ENCODE peak calls at places on chromosomes 13 and 19, in five cellular contexts. W is CD4-positive, alpha-beta memory T cell; D is AG04450; O is psoas muscle; L is A549. A is an unnamed sample. For H3K9me3, the result is how much of the 10 kb centered on the place peaks cover.

GRCh38 chr13:40485611-40486517 is 180.6 kb downstream of the FOXO1 start:
- DNase-seq in W (peak), D (no peak), O (no peak), L (no peak), A (no peak)

GRCh38 chr13:43298799-43299198 is 275.4 kb downstream of the DNAJC15 start:
- DNase-seq in W (no peak), D (no peak), O (no peak), L (no peak), A (no peak)

GRCh38 chr13:112756967-112757758 is 67.3 kb downstream of the ATP11A start:
- DNase-seq in W (no peak), D (no peak), O (peak), L (no peak), A (no peak)

GRCh38 chr19:54105796-54106195 is 3.1 kb downstream of the NDUFA3 start:
- DNase-seq in W (no peak), D (no peak), O (no peak), L (no peak), A (no peak)

GRCh38 chr13:40665754-40666057 is 735 bp downstream of the FOXO1 start:
- DNase-seq in W (peak), D (no peak), O (no peak), L (no peak), A (no peak)

GRCh38 chr13:27504126-27504525 is 53.8 kb upstream of the MTIF3 start:
- DNase-seq in W (no peak), D (no peak), O (no peak), L (no peak), A (no peak)

GRCh38 chr13:24727731-24728601 is 36.0 kb upstream of the RNF17 start:
- DNase-seq in W (peak), D (peak), O (no peak), L (peak), A (peak)

GRCh38 chr13:110109910-110110309 is 197.0 kb downstream of the COL4A1 start:
- DNase-seq in W (no peak), D (peak), O (peak), L (no peak), A (no peak)

GRCh38 chr13:60147361-60147760 is 16.4 kb downstream of the DIAPH3 start:
- DNase-seq in W (no peak), D (no peak), O (no peak), L (no peak), A (no peak)

GRCh38 chr19:46721269-46722003 is 4.5 kb upstream of the PRKD2 start:
- DNase-seq in W (no peak), D (no peak), O (no peak), L (no peak), A (no peak)

GRCh38 chr19:17950310-17951150 is 16.4 kb upstream of the KCNN1 start:
- DNase-seq in W (peak), D (no peak), O (no peak), L (no peak), A (no peak)

GRCh38 chr13:92656103-92656502 is 570.5 kb upstream of the GPC6 start:
- DNase-seq in W (no peak), D (no peak), O (no peak), L (no peak), A (no peak)

GRCh38 chr19:11446652-11447301 is 11.3 kb downstream of the PRKCSH start:
- DNase-seq in W (peak), D (no peak), O (peak), L (peak), A (no peak)

GRCh38 chr13:25980255-25980654 is 71.6 kb downstream of the SHISA2 start:
- DNase-seq in W (no peak), D (no peak), O (no peak), L (peak), A (no peak)

GRCh38 chr19:5152767-5153532 is 184.0 kb downstream of the KDM4B start:
- DNase-seq in W (no peak), D (no peak), O (no peak), L (no peak), A (no peak)

GRCh38 chr19:50836543-50837195 is 3.3 kb upstream of the KLK15 start:
- DNase-seq in W (no peak), D (no peak), O (peak), L (no peak), A (no peak)

GRCh38 chr13:77511552-77511951 is 24.0 kb upstream of the SCEL start:
- DNase-seq in W (no peak), D (no peak), O (no peak), L (peak), A (no peak)

GRCh38 chr13:27374650-27375049 is 49.8 kb upstream of the GTF3A start:
- DNase-seq in W (peak), D (peak), O (peak), L (peak), A (peak)

GRCh38 chr19:29775575-29775900 is 36.3 kb upstream of the CCNE1 start:
- DNase-seq in W (no peak), D (no peak), O (no peak), L (no peak), A (no peak)

GRCh38 chr13:94660695-94661324 is 51.5 kb downstream of the SOX21 start:
- DNase-seq in W (no peak), D (no peak), O (no peak), L (peak), A (no peak)

DNA sequence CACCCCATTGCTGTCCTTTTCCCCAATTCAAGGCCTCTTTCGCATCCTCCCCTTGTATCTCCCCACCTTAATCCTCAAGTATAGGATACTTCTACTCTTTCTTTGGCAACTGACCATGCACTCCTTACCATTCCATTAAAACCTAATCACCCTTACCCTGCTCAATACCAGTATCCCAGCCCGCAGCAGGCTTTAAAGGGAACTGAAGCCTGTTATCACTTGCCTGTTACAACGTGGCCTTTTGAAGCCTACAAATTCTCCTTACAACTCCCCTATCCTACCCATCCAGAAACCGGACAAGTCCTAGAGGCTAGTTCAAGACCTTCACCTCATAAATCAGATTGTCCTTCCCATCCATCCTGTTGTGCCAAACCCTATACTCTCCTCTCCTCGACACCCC is 16.2 kb upstream of the OR10H1 start:
- DNase-seq in W (no peak), D (no peak), O (no peak), L (no peak), A (no peak)
- H3K9me3 ChIP-seq in W (under half), D (under half), O (under half), L (under half), A (under half)

GRCh38 chr13:49220856-49221614 is 897 bp downstream of the MLNR start:
- DNase-seq in W (no peak), D (no peak), O (no peak), L (no peak), A (no peak)

GRCh38 chr13:49218493-49219051 is 1.6 kb upstream of the MLNR start:
- DNase-seq in W (no peak), D (no peak), O (no peak), L (no peak), A (no peak)

GRCh38 chr13:49219647-49220034 is 497 bp upstream of the MLNR start:
- DNase-seq in W (no peak), D (no peak), O (no peak), L (no peak), A (no peak)

GRCh38 chr13:49217962-49218492 is 2.1 kb upstream of the MLNR start:
- DNase-seq in W (no peak), D (no peak), O (no peak), L (no peak), A (no peak)

GRCh38 chr13:49220035-49220855 is at the start of gene MLNR:
- DNase-seq in W (peak), D (no peak), O (peak), L (peak), A (no peak)
- H3K9me3 ChIP-seq in W (under half), D (under half), O (under half), L (under half), A (under half)

GRCh38 chr19:21047712-21048111 is 27.3 kb downstream of the ZNF430 start:
- DNase-seq in W (no peak), D (no peak), O (no peak), L (no peak), A (no peak)
- H3K9me3 ChIP-seq in W (under half), D (under half), O (under half), L (under half), A (under half)

DNA sequence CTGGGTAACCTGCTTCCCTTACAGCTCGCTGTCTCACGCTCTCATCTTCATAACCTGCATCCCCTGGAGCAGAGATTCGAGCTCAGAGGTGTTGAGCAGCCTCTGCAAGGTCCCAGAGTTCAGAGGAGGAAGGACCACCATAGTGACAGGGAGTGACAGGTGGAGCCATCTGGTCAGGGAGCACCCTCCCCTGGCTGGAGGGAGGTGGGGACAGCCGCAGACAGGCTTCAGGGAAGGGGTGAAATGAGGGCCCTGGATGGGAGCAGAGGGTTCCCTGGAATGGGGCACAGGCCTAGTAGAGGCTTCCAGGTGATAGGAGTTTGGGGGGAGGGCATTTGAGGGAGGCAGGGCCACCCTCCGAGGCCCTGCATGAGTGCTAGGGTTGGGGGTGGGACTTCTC is 82.1 kb downstream of the ZNF429 start:
- DNase-seq in W (no peak), D (no peak), O (peak), L (no peak), A (no peak)
- H3K9me3 ChIP-seq in W (under half), D (half or more), O (under half), L (under half), A (under half)

GRCh38 chr19:52112624-52113023 is 17.1 kb upstream of the ZNF841 start:
- DNase-seq in W (no peak), D (no peak), O (no peak), L (no peak), A (no peak)
- H3K9me3 ChIP-seq in W (under half), D (under half), O (half or more), L (half or more), A (half or more)

GRCh38 chr19:57623091-57623490 is 9.0 kb downstream of the ZNF134 start:
- DNase-seq in W (no peak), D (no peak), O (no peak), L (no peak), A (no peak)
- H3K9me3 ChIP-seq in W (under half), D (half or more), O (half or more), L (half or more), A (half or more)

DNA sequence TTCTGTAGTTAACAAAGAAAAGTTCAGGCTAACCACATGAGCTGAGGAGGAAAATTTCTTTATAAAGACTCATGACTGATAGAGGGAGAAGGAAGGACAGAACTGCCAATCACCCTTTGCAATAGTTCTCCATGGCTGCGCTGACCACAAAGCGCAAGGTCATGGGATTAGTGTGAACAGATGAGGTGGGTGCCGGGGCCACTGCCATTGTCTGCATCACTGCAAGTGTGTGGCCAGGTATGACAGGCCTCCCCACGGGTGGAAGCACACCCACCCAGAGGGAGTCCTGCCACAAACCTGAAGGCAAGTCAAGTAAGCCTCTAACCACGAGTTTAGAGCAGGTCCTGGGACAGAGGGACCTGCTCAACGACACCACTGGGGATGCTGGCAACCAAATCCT is 128.1 kb downstream of the TUBA3C start:
- DNase-seq in W (no peak), D (no peak), O (no peak), L (no peak), A (no peak)
- H3K9me3 ChIP-seq in W (under half), D (half or more), O (under half), L (under half), A (under half)

A was measured in right lobe of liver.